ENCODE peak calls at places on chromosomes 11 and 22, in five cellular contexts. O is suprapubic skin, R is fibroblast of pulmonary artery, B is ovary, G is B cell. J is an unnamed sample.

GRCh38 chr11:56783448-56784041 is 35.0 kb upstream of the OR9G4 start:
- DNase-seq in O (no peak), R (peak), B (no peak), G (peak), J (peak)

GRCh38 chr11:104000798-104001197 is 35.6 kb upstream of the DDI1 start:
- DNase-seq in O (no peak), R (peak), B (no peak), G (no peak), J (no peak)

GRCh38 chr11:35619754-35620640 is 1.7 kb downstream of the FJX1 start:
- DNase-seq in O (no peak), R (peak), B (peak), G (peak), J (no peak)

GRCh38 chr11:104774578-104774977 is 123.7 kb downstream of the CASP12 start:
- DNase-seq in O (no peak), R (no peak), B (no peak), G (no peak), J (no peak)

GRCh38 chr11:101955278-101955677 is 39.0 kb upstream of the ANGPTL5 start:
- DNase-seq in O (no peak), R (no peak), B (no peak), G (no peak), J (no peak)

GRCh38 chr11:1072116-1072820 is 2.4 kb upstream of the MUC2 start:
- DNase-seq in O (peak), R (peak), B (no peak), G (no peak), J (no peak)

GRCh38 chr22:23580586-23581251 is 629 bp upstream of the IGLL1 start:
- DNase-seq in O (no peak), R (no peak), B (no peak), G (no peak), J (no peak)

GRCh38 chr22:22025320-22026156 is 43.0 kb upstream of the TOP3B start:
- DNase-seq in O (no peak), R (no peak), B (no peak), G (peak), J (no peak)

GRCh38 chr11:28585007-28585406 is 476.8 kb downstream of the METTL15 start:
- DNase-seq in O (no peak), R (peak), B (no peak), G (no peak), J (no peak)

GRCh38 chr22:38110008-38110862 is at the start of gene BAIAP2L2:
- DNase-seq in O (no peak), R (no peak), B (no peak), G (no peak), J (no peak)

GRCh38 chr11:102419181-102419580 is 33.4 kb downstream of the TMEM123 start:
- DNase-seq in O (no peak), R (no peak), B (no peak), G (no peak), J (no peak)

GRCh38 chr22:24841261-24841660 is 35.2 kb downstream of the SGSM1 start:
- DNase-seq in O (no peak), R (peak), B (no peak), G (no peak), J (no peak)

GRCh38 chr22:38317237-38317994 is at the start of gene CSNK1E:
- DNase-seq in O (peak), R (no peak), B (peak), G (peak), J (no peak)

GRCh38 chr11:71115770-71116434 is 136.5 kb downstream of the SHANK2 start:
- DNase-seq in O (no peak), R (peak), B (no peak), G (no peak), J (no peak)

GRCh38 chr11:115656041-115656440 is 151.8 kb upstream of the CADM1 start:
- DNase-seq in O (no peak), R (no peak), B (no peak), G (no peak), J (no peak)

GRCh38 chr11:120985718-120986569 is 38.0 kb upstream of the TBCEL start:
- DNase-seq in O (no peak), R (peak), B (peak), G (peak), J (no peak)

GRCh38 chr11:82796970-82797594 is 63.4 kb upstream of the FAM181B start:
- DNase-seq in O (no peak), R (no peak), B (no peak), G (no peak), J (no peak)

GRCh38 chr11:67195971-67196418 is 70.3 kb upstream of the GRK2 start:
- DNase-seq in O (no peak), R (peak), B (no peak), G (no peak), J (no peak)

GRCh38 chr11:132142554-132142953 is 772.1 kb downstream of the NTM start:
- DNase-seq in O (no peak), R (no peak), B (no peak), G (no peak), J (no peak)

GRCh38 chr11:59172345-59173079 is 580 bp downstream of the DTX4 start:
- DNase-seq in O (no peak), R (no peak), B (peak), G (peak), J (peak)

GRCh38 chr11:96620464-96621044 is 230.7 kb downstream of the JRKL start:
- DNase-seq in O (no peak), R (peak), B (no peak), G (no peak), J (no peak)

DNA sequence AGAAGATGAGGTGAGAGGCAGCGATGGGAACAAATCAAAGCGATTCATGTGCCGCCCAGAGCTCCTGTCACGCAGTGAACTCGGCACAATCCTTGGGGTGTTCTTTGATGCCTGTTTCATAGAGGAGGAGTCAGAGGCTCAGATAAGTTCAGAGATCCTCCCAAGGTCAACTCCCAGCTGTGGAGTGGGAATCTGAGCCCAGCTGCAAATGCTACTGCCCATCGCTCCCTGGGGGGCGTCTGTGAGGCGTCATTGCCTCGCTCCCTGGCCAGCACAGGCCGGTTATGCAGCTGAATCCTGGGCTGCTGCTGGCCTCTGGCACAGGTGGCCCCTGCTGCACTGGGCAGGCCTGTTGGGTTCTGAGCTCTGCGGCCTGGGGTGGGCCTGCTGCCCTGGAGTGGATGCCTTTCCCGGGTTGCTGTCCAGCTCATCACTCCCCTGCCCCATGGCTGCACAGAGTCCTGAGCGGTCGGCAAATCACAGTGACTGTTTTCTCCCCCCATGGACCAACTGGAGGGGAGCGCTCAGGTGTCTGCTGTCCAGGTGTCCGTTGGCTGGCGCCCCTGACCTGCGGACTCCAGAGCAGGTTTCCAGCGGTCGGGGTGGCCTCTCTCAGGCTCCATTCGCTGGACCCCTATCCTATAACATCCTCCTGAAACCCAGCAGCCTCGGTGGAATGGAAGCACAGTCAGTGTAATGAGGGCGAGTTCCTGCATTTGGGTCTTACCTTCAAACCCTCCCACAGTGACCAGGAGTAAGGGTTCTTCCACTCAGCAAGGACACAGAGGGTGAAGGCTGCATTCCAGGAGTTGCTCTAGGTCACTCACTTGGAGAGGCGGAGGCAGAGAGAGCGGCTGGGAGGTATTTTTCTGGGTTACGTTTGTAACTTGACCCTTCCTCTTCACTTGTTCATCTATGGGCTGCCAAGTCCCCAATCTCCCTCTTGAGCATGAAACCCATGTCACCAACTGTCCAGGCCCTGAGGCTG is 36.5 kb upstream of the SHISAL1 start:
- DNase-seq in O (no peak), R (peak), B (peak), G (no peak), J (no peak)
- TF ChIP-seq CTCF in O (no peak), R (no peak), B (no peak), G (no peak), J (no peak)

GRCh38 chr11:69943506-69943905 is 124.3 kb upstream of the FGF3 start:
- DNase-seq in O (no peak), R (no peak), B (no peak), G (no peak), J (no peak)

GRCh38 chr11:69944146-69944795 is 125.1 kb upstream of the FGF3 start:
- DNase-seq in O (no peak), R (no peak), B (no peak), G (no peak), J (no peak)

GRCh38 chr11:69941546-69942332 is 122.5 kb upstream of the FGF3 start:
- DNase-seq in O (no peak), R (no peak), B (no peak), G (no peak), J (no peak)

GRCh38 chr11:69942333-69942820 is 123.2 kb upstream of the FGF3 start:
- DNase-seq in O (no peak), R (no peak), B (no peak), G (no peak), J (no peak)

DNA sequence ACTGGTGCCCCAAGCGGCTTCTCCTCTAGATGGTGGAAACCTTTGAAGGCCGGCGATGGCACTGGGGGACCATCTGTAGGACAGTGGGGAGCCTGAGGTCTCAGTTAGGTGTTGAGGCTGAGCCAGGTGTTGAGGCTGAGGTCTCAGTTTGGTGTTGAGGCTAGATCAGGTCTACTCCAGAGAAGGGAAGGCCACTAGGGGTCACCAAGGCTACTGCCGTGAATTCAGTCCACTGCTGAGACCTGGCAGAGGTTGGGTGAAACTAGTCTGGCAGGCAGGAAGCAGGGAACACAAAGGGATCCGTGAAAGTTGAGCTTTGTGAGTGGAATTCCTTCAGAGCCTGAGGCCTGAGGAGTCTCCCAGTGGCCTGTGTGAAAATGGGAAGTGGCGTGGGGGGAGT is 123.8 kb upstream of the FGF3 start:
- DNase-seq in O (no peak), R (no peak), B (no peak), G (no peak), J (no peak)
- TF ChIP-seq CTCF in O (no peak), R (no peak), B (no peak), G (no peak), J (no peak)

DNA sequence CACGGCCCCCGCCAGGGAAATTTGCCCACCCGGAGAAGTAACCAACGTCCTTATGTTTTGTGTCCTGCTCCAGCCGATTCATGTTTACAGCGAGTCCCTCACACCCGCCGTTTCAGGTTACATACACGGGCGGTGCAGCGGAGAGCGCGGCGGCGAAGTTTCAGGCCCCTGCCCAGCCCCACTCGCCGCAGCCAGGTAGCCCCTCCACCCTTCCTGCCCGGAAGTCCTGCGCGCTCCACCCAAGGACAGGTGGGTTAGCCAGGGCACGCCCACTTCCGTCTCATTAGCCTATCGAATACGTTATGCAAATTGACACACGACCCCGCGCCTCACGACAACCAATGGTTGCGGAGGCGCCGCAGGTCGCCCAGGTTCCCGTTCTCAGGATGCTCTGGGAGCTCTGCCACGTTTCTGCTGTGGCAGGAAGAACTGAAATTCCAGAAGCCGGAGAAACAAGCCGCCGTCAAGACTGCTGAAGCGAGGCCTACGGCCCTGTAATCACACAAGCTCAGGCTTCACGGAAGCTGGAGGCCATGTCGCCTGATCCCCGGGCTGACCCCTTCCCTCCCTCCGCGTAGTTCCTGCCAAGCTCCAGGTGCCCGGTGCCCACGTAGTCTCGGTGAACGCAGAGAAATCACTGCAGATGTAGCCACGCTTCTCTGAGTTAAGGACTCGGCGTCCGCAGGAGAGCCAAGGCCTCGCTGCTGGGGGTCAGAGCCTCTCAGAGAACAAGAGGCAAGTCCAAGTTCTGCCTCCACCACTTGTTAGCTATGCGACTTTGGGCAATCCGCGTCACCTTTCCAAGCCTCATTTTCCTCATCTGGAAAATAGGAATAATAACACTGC is 22.4 kb upstream of the MYH9 start:
- DNase-seq in O (peak), R (peak), B (peak), G (peak), J (peak)
- TF ChIP-seq CTCF in O (no peak), R (no peak), B (no peak), G (no peak), J (no peak)

DNA sequence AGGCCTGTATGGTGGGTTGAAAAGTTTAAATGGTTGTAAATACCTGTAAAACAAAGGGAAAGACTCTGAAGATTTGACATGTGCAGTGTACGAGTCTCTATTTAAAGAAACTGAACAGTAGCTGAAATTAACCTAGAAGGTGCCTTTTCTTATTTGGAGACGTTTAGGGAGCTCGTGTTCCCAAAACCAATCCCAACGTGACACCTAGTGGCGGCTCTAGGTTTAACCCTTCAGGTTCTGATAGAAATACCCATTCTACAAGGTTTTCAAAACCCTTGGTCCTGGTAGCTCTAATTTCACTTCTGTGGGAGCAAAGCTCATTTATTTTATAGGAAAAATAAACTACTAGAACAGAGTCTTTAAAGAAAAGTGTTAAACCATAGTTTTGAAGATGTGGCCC is 258.3 kb downstream of the LRRC4C start:
- DNase-seq in O (no peak), R (peak), B (no peak), G (no peak), J (no peak)
- TF ChIP-seq CTCF in O (no peak), R (peak), B (no peak), G (no peak), J (peak)

DNA sequence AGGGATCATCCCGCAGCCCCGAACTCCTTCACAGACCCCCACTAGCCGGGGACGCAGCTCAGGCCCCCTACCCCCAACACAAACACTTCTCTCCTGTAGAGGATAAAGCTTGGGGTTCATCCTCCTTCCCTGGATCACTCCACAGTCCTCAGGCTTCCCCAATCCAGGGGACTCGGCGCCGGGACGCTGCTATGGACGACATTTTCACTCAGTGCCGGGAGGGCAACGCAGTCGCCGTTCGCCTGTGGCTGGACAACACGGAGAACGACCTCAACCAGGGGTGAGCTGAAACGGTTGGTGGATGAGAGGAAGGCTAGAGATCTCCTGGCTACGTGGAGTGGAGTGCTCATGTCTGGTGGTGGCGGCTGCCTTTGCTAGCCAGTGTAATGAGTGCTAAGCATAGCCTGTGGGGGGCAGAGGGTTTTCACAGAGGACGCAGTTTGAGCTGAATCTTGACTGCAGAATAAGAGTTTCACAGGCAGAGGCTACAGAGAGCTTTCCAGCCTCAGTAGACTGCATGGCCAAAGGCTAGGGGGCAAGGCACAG is 580 bp downstream of the ILK start:
- DNase-seq in O (no peak), R (peak), B (peak), G (peak), J (no peak)
- TF ChIP-seq CTCF in O (no peak), R (peak), B (no peak), G (peak), J (peak)

GRCh38 chr11:73366953-73367352 is 9.2 kb upstream of the RELT start:
- DNase-seq in O (no peak), R (no peak), B (no peak), G (no peak), J (no peak)
- TF ChIP-seq CTCF in O (no peak), R (no peak), B (no peak), G (no peak), J (no peak)

GRCh38 chr22:50524664-50525103 is 714 bp downstream of the SCO2 start:
- DNase-seq in O (peak), R (no peak), B (no peak), G (no peak), J (no peak)

GRCh38 chr22:50525104-50525958 is at the start of gene SCO2:
- DNase-seq in O (peak), R (peak), B (peak), G (peak), J (peak)

GRCh38 chr22:50526849-50527801 is 1.7 kb upstream of the SCO2 start:
- DNase-seq in O (no peak), R (peak), B (peak), G (peak), J (no peak)

GRCh38 chr22:50527921-50528681 is 1.7 kb downstream of the TYMP start:
- DNase-seq in O (no peak), R (no peak), B (no peak), G (peak), J (no peak)

DNA sequence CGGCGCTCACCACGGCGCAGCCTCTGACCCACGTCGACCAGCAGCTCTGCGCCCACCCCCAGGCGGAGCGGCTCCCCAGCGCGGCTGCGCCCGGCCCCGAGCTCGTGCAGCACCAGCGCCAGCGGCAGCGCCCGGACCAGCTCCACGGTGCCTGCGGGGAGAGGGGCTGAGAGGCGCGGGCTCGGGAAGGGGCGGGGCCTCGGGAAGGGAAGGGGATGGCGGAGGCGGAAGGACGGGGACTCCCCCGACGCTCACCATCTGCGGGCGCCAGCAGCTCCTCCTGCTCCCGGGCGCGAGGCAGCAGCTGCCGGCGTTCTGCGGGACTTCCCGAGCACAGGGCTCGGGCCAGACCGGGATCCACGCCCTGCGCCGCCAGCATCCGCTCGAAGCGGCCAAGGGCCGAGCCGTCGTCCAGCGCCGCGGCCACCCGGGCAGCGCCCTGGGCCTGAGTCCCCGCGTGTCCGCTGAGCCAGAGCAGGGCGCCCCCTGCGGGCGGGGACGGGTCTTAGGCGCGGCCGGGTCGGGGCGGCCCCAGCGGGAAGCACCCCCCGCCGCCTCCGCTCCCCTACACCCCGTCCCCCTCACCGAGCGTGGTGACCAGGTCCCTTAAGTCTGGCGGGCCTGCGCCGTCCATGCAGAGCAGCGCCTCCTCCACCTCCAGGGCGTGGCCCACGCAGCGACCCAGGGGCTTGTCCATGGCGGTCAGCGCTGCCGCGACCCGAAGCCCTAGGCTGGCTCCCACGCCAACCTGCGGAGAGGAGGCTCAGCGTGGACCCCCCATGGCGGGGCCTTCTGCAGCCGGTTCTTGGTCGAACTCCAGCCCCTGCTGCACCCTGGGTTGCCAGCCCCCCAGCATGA is 822 bp upstream of the SCO2 start:
- DNase-seq in O (peak), R (peak), B (peak), G (peak), J (no peak)
- TF ChIP-seq CTCF in O (peak), R (no peak), B (peak), G (peak), J (peak)

DNA sequence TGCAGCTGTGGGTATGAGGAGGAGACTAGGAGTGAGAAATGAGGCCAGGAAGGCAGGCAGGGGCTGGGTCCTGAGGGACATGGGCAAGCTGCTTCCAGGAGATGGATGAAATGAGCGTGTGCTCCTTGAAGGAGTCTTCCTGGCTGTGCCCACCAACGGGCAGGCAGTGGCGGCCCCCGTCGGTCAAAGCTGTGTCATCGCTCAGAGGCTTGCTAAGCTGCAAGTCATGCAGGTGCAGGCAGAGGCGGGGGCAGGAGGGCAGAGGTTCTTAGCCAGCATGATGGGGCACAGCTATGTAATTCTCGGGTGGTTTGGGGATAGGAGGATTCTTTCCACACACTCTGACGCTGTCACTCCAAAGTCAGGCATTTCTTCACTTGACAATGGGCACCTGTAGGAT is 12.5 kb upstream of the PEX26 start:
- DNase-seq in O (no peak), R (no peak), B (no peak), G (no peak), J (no peak)
- TF ChIP-seq CTCF in O (no peak), R (no peak), B (no peak), G (no peak), J (no peak)

J was measured in GM12864.